ENCODE peak calls at places on chromosomes 16 and 17, in seven cellular contexts. A is heart left ventricle, X is Peyer's patch, I is prostate gland, Y is pancreas, R is OCI-LY7, K is aorta. T is an unnamed sample.

GRCh38 chr16:88350922-88351321 is 31.8 kb upstream of the ZNF469 start:
- DNase-seq in A (no peak), X (no peak), I (no peak), Y (peak; percentile 47), R (no peak), K (no peak), T (no peak)

GRCh38 chr16:47311738-47312505 is 148.9 kb downstream of the ITFG1 start:
- DNase-seq in A (no peak), X (no peak), I (no peak), Y (no peak), R (peak; percentile 49), K (no peak), T (no peak)

GRCh38 chr17:45824475-45824874 is 20.2 kb upstream of the SPPL2C start:
- DNase-seq in A (no peak), X (no peak), I (no peak), Y (no peak), R (no peak), K (no peak), T (no peak)

GRCh38 chr16:971981-972315 is 1.2 kb upstream of the LMF1 start:
- DNase-seq in A (no peak), X (no peak), I (no peak), Y (no peak), R (no peak), K (no peak), T (peak; percentile 37)

GRCh38 chr17:77011173-77012011 is 129.4 kb upstream of the SEC14L1 start:
- DNase-seq in A (no peak), X (peak; percentile 74), I (peak; percentile 10), Y (no peak), R (peak; percentile 85), K (no peak), T (no peak)

GRCh38 chr17:2398655-2399571 is 1.9 kb downstream of the MNT start:
- DNase-seq in A (peak; percentile 61), X (peak; percentile 68), I (peak; percentile 61), Y (peak; percentile 78), R (peak; percentile 25), K (peak; percentile 87), T (peak; percentile 91)

GRCh38 chr17:74020522-74020921 is 183.0 kb upstream of the RPL38 start:
- DNase-seq in A (no peak), X (no peak), I (no peak), Y (no peak), R (no peak), K (no peak), T (no peak)

GRCh38 chr17:13874817-13875216 is 194.5 kb upstream of the COX10 start:
- DNase-seq in A (no peak), X (no peak), I (no peak), Y (no peak), R (no peak), K (no peak), T (no peak)

GRCh38 chr17:10499950-10500349 is 18.4 kb downstream of the MYH1 start:
- DNase-seq in A (no peak), X (no peak), I (no peak), Y (no peak), R (no peak), K (no peak), T (no peak)

GRCh38 chr17:3865166-3865565 is 19.1 kb upstream of the NCBP3 start:
- DNase-seq in A (peak; percentile 44), X (no peak), I (no peak), Y (no peak), R (no peak), K (peak; percentile 87), T (peak; percentile 66)

GRCh38 chr16:20729141-20729540 is 12.5 kb downstream of the THUMPD1 start:
- DNase-seq in A (no peak), X (no peak), I (no peak), Y (no peak), R (no peak), K (no peak), T (no peak)
- H3K27ac ChIP-seq in A (no peak overlapping the region), X (no peak overlapping the region), I (no peak overlapping the region), Y (no peak overlapping the region), R (no peak overlapping the region), K (no peak overlapping the region), T (no peak overlapping the region)

GRCh38 chr17:79353548-79353947 is 257.3 kb downstream of the RBFOX3 start:
- DNase-seq in A (no peak), X (no peak), I (no peak), Y (no peak), R (no peak), K (no peak), T (peak; percentile 37)
- H3K4me3 ChIP-seq in A (no peak overlapping the region), X (no peak overlapping the region), I (no peak overlapping the region), Y (no peak overlapping the region), R (no peak overlapping the region), K (no peak overlapping the region), T (no peak overlapping the region)

GRCh38 chr16:75172578-75172977 is 24.3 kb downstream of the ZFP1 start:
- DNase-seq in A (no peak), X (no peak), I (no peak), Y (no peak), R (no peak), K (no peak), T (no peak)
- H3K9me3 ChIP-seq in A (peaks cover 94% of the 10 kb centered on the region), X (peaks cover 50% of the 10 kb centered on the region), I (no peaks in the 10 kb centered on the region), Y (no peaks in the 10 kb centered on the region), R (peaks cover 44% of the 10 kb centered on the region), K (peaks cover 14% of the 10 kb centered on the region), T (no peaks in the 10 kb centered on the region)

GRCh38 chr17:65523853-65524664 is 37.4 kb downstream of the AXIN2 start:
- DNase-seq in A (no peak), X (no peak), I (no peak), Y (no peak), R (no peak), K (no peak), T (no peak)
- H3K27ac ChIP-seq in A (no peak overlapping the region), X (no peak overlapping the region), I (no peak overlapping the region), Y (no peak overlapping the region), R (no peak overlapping the region), K (no peak overlapping the region), T (no peak overlapping the region)

DNA sequence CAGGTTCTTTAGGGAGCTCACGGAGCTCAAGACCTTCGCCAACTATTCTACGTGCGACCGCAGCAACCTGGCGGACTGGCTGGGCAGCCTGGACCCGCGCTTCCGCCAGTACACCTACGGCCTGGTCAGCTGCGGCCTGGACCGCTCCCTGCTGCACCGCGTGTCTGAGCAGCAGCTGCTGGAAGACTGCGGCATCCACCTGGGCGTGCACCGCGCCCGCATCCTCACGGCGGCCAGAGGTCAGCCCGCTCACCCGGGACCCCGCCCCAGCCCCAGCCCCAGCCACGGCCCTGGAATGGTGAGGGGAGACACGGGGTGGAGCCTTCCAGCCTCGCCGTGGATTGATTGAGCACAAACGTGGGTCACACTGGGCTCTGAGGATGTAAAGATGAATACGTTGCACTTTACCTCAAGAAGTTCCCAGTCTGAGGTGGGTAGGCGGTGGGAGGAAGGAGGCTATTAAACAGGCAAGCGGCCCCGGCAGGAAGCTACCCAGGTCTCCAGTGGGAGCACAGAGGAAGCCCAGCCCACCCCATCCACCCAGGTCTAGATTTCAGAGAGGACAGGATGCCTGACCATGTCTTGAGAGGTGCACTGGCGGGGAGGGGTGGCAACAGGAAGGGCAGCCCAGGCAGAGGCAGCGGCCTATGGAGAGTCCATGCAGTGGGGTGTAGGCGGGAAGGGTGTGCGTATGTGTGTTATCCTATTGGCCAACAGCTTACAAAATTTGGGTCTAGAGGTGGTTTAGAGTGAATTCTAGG is 13.7 kb downstream of the SARM1 start:
- DNase-seq in A (no peak), X (peak; percentile 60), I (no peak), Y (peak; percentile 75), R (no peak), K (peak; percentile 62), T (no peak)
- H3K4me3 ChIP-seq in A (peak overlapping the region; percentile 56), X (peak overlapping the region; percentile 65), I (peak overlapping the region; percentile 40), Y (peak overlapping the region; percentile 53), R (no peak overlapping the region), K (no peak overlapping the region), T (peak overlapping the region; percentile 61)

GRCh38 chr16:80788016-80788415 is 16.4 kb downstream of the CDYL2 start:
- DNase-seq in A (no peak), X (no peak), I (no peak), Y (no peak), R (no peak), K (no peak), T (no peak)

DNA sequence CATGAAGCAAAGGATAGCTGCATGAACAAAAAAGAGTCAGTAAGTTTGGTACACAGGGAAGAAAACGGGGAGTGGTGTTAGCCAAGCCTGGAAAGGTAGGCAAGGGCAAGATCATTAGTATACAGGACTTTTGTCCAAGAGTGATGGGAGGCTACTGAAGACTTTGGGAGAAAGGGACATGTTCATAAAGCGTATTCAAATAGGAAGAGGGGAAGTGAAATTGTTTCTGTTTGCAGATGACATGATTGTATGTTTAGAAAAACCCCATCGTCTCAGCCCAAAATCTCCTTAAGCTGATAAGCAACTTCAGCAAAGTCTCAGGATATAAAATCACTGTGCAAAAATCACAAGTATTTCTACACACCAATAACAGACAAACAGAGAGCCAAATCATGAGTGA is 19.4 kb downstream of the CDYL2 start:
- DNase-seq in A (no peak), X (no peak), I (no peak), Y (no peak), R (no peak), K (no peak), T (no peak)
- H3K9me3 ChIP-seq in A (peaks cover 41% of the 10 kb centered on the region), X (peaks cover 5% of the 10 kb centered on the region), I (no peaks in the 10 kb centered on the region), Y (no peaks in the 10 kb centered on the region), R (no peaks in the 10 kb centered on the region), K (no peaks in the 10 kb centered on the region), T (no peaks in the 10 kb centered on the region)

GRCh38 chr16:75065149-75065807 is 51.3 kb downstream of the LDHD start:
- DNase-seq in A (no peak), X (peak; percentile 64), I (peak; percentile 32), Y (no peak), R (no peak), K (no peak), T (no peak)
- H3K27ac ChIP-seq in A (no peak overlapping the region), X (peak overlapping the region; percentile 93), I (no peak overlapping the region), Y (no peak overlapping the region), R (no peak overlapping the region), K (no peak overlapping the region), T (peak overlapping the region; percentile 70)

DNA sequence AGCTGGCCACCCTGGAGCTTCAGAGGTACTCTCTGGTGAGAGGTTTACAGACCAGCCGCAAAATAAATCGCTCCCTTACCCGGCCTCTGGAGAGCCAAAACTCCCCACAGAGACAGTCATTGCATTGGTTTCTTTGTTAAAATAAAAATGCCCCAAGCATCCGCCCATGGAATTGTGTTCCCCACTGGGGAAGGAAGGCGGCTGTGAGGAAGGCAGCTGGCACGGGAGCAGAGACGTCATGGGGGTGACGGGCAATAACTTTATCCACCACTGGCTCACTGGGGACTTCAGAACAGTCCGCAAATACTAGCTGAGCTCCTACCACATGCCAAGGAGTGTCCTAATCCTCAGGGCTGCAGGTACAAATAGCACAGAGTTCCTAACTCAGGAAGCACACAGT is 266.1 kb upstream of the FOXF1 start:
- DNase-seq in A (no peak), X (no peak), I (no peak), Y (no peak), R (no peak), K (no peak), T (no peak)
- H3K4me3 ChIP-seq in A (no peak overlapping the region), X (no peak overlapping the region), I (no peak overlapping the region), Y (no peak overlapping the region), R (no peak overlapping the region), K (no peak overlapping the region), T (no peak overlapping the region)